ENCODE peak calls at places on chromosomes 16 and 17, in nine cellular contexts. P, I, S, V, C, D, T, A and N are unnamed samples.

GRCh38 chr17:82298538-82299421 is 18.6 kb downstream of the CD7 start:
- DNase-seq in T (no peak), P (no peak), A (no peak), S (no peak), C (no peak), V (no peak), D (no peak), I (no peak), N (no peak)

GRCh38 chr17:62179525-62180161 is 114.6 kb upstream of the MED13 start:
- DNase-seq in P (peak; percentile 27), A (no peak), V (no peak), C (no peak), T (peak; percentile 60), I (peak; percentile 87), D (no peak), S (peak; percentile 33), N (no peak)

GRCh38 chr17:333626-334396 is 18.8 kb downstream of the RPH3AL start:
- DNase-seq in D (peak; percentile 25), C (no peak), T (peak; percentile 48), A (no peak), V (peak; percentile 54), P (no peak), S (no peak), I (no peak), N (no peak)

GRCh38 chr17:1109606-1110523 is 69.9 kb downstream of the ABR start:
- DNase-seq in A (no peak), S (no peak), I (peak; percentile 74), P (no peak), D (no peak), V (no peak), C (no peak), T (peak; percentile 18), N (no peak)

GRCh38 chr16:57740423-57741071 is 5.0 kb downstream of the KATNB1 start:
- DNase-seq in V (no peak), T (no peak), P (no peak), D (no peak), I (no peak), C (no peak), S (no peak), A (no peak), N (no peak)

GRCh38 chr17:49468827-49469385 is 26.2 kb upstream of the NGFR start:
- DNase-seq in V (no peak), I (no peak), S (peak; percentile 32), P (no peak), A (no peak), T (peak; percentile 5), D (no peak), C (no peak), N (no peak)

GRCh38 chr16:89121691-89122321 is 28.2 kb downstream of the ACSF3 start:
- DNase-seq in T (no peak), C (no peak), V (no peak), P (no peak), I (no peak), A (no peak), D (no peak), S (no peak), N (no peak)

GRCh38 chr17:38867179-38867994 is 2.5 kb upstream of the LASP1 start:
- DNase-seq in P (no peak), D (no peak), T (peak; percentile 76), V (peak; percentile 71), I (no peak), C (no peak), S (peak; percentile 75), A (no peak), N (peak; percentile 71)

GRCh38 chr17:676060-676745 is 38.4 kb downstream of the VPS53 start:
- DNase-seq in A (no peak), I (no peak), T (no peak), C (no peak), S (peak; percentile 67), V (no peak), P (no peak), D (no peak), N (no peak)

GRCh38 chr17:44967026-44967906 is 837 bp downstream of the C1QL1 start:
- DNase-seq in S (no peak), A (no peak), T (no peak), P (no peak), I (no peak), C (no peak), D (no peak), V (no peak), N (no peak)

GRCh38 chr17:47225436-47225858 is 16.3 kb downstream of the MYL4 start:
- DNase-seq in I (no peak), V (no peak), P (no peak), T (peak; percentile 92), A (no peak), S (peak; percentile 95), C (no peak), D (no peak), N (peak; percentile 4)